ENCODE peak calls at places on chromosomes 1 and 21, in four cellular contexts. D is endothelial cell, F is GM23338, M is epithelial cell of esophagus. P is an unnamed sample.

GRCh38 chr21:16002872-16003466 is 273.2 kb downstream of the USP25 start:
- DNase-seq in D (no peak), F (peak), M (peak), P (no peak)

GRCh38 chr1:17866451-17867029 is 111.4 kb downstream of the ACTL8 start:
- DNase-seq in D (no peak), F (no peak), M (peak), P (no peak)

GRCh38 chr1:64965239-64966157 is 851 bp downstream of the JAK1 start:
- DNase-seq in D (peak), F (peak), M (peak), P (peak)

GRCh38 chr1:116033322-116033721 is 57.0 kb downstream of the SLC22A15 start:
- DNase-seq in D (no peak), F (no peak), M (peak), P (no peak)

GRCh38 chr1:63618001-63618400 is 24.8 kb downstream of the PGM1 start:
- DNase-seq in D (no peak), F (no peak), M (no peak), P (no peak)

GRCh38 chr1:175158133-175158532 is 34.4 kb downstream of the KIAA0040 start:
- DNase-seq in D (no peak), F (peak), M (peak), P (no peak)

GRCh38 chr1:59146056-59146455 is 150.8 kb upstream of the FGGY start:
- DNase-seq in D (no peak), F (no peak), M (no peak), P (no peak)

GRCh38 chr1:40318970-40319621 is 2.0 kb upstream of the COL9A2 start:
- DNase-seq in D (no peak), F (no peak), M (no peak), P (no peak)

GRCh38 chr1:27436204-27437159 is 44.1 kb downstream of the GPR3 start:
- DNase-seq in D (no peak), F (no peak), M (peak), P (no peak)

GRCh38 chr1:109776206-109776835 is 12.6 kb upstream of the EPS8L3 start:
- DNase-seq in D (no peak), F (no peak), M (no peak), P (no peak)

GRCh38 chr1:179754031-179754624 is 11.0 kb downstream of the FAM163A start:
- DNase-seq in D (no peak), F (no peak), M (peak), P (no peak)

GRCh38 chr1:38055965-38056364 is 9.4 kb upstream of the POU3F1 start:
- DNase-seq in D (no peak), F (no peak), M (no peak), P (no peak)

GRCh38 chr1:116722016-116722838 is 32.0 kb upstream of the CD2 start:
- DNase-seq in D (no peak), F (no peak), M (peak), P (no peak)

GRCh38 chr21:29056538-29057050 is 16.9 kb downstream of the CCT8 start:
- DNase-seq in D (no peak), F (no peak), M (no peak), P (no peak)

GRCh38 chr21:44360174-44360573 is 6.8 kb downstream of the TRPM2 start:
- DNase-seq in D (no peak), F (no peak), M (no peak), P (no peak)

GRCh38 chr1:17991996-17992395 is 115.6 kb upstream of the IGSF21 start:
- DNase-seq in D (no peak), F (no peak), M (no peak), P (no peak)

GRCh38 chr1:240914506-240914905 is 302.6 kb upstream of the GREM2 start:
- DNase-seq in D (no peak), F (no peak), M (no peak), P (no peak)

GRCh38 chr21:42316891-42317290 is 1.7 kb upstream of the TFF3 start:
- DNase-seq in D (no peak), F (no peak), M (no peak), P (no peak)

GRCh38 chr1:229440821-229441537 is 7.1 kb upstream of the ACTA1 start:
- DNase-seq in D (no peak), F (no peak), M (peak), P (no peak)

GRCh38 chr1:27135920-27136551 is 18.9 kb downstream of the SLC9A1 start:
- DNase-seq in D (no peak), F (peak), M (no peak), P (no peak)

GRCh38 chr1:180567664-180568063 is 8.9 kb downstream of the OVAAL start:
- DNase-seq in D (no peak), F (no peak), M (no peak), P (no peak)

GRCh38 chr1:37085393-37085792 is 51.1 kb upstream of the GRIK3 start:
- DNase-seq in D (peak), F (peak), M (no peak), P (no peak)

GRCh38 chr1:31736675-31737074 is 27.5 kb downstream of the ADGRB2 start:
- DNase-seq in D (no peak), F (no peak), M (peak), P (no peak)

GRCh38 chr21:24903954-24904635 is 703.2 kb downstream of the MRPL39 start:
- DNase-seq in D (no peak), F (no peak), M (no peak), P (no peak)

GRCh38 chr1:207565546-207566468 is 69.8 kb downstream of the CR1 start:
- DNase-seq in D (peak), F (peak), M (peak), P (no peak)

GRCh38 chr1:155026588-155026987 is 7.0 kb downstream of the DCST2 start:
- DNase-seq in D (no peak), F (no peak), M (peak), P (no peak)

GRCh38 chr1:2345297-2346075 is 45.9 kb downstream of the MORN1 start:
- DNase-seq in D (no peak), F (no peak), M (no peak), P (no peak)

GRCh38 chr1:16615253-16616252 is 2.2 kb upstream of the NBPF1 start:
- DNase-seq in D (peak), F (no peak), M (no peak), P (peak)

GRCh38 chr1:13813398-13814012 is 113.5 kb downstream of the PRDM2 start:
- DNase-seq in D (peak), F (peak), M (no peak), P (no peak)
- TF ChIP-seq CTCF in D (peak), F (peak), M (peak), P (no peak)

GRCh38 chr1:39255212-39255611 is 50.7 kb downstream of the MACF1 start:
- DNase-seq in D (no peak), F (no peak), M (no peak), P (no peak)

GRCh38 chr1:39258146-39258924 is 53.8 kb downstream of the MACF1 start:
- DNase-seq in D (peak), F (peak), M (peak), P (peak)

GRCh38 chr1:39261712-39262221 is 57.3 kb downstream of the MACF1 start:
- DNase-seq in D (no peak), F (no peak), M (peak), P (no peak)

GRCh38 chr1:39262802-39263201 is 58.3 kb downstream of the MACF1 start:
- DNase-seq in D (no peak), F (no peak), M (no peak), P (no peak)

GRCh38 chr1:39258925-39259244 is 54.4 kb downstream of the MACF1 start:
- DNase-seq in D (no peak), F (no peak), M (no peak), P (no peak)
- TF ChIP-seq CTCF in D (no peak), F (no peak), M (no peak), P (no peak)

GRCh38 chr1:226452981-226453380 is 45.1 kb upstream of the PARP1 start:
- DNase-seq in D (no peak), F (no peak), M (no peak), P (no peak)

GRCh38 chr1:226455843-226456242 is 48.0 kb upstream of the PARP1 start:
- DNase-seq in D (no peak), F (no peak), M (no peak), P (no peak)

GRCh38 chr1:226457307-226457712 is 49.4 kb upstream of the PARP1 start:
- DNase-seq in D (peak), F (peak), M (no peak), P (no peak)
- TF ChIP-seq CTCF in D (peak), F (peak), M (no peak), P (no peak)

DNA sequence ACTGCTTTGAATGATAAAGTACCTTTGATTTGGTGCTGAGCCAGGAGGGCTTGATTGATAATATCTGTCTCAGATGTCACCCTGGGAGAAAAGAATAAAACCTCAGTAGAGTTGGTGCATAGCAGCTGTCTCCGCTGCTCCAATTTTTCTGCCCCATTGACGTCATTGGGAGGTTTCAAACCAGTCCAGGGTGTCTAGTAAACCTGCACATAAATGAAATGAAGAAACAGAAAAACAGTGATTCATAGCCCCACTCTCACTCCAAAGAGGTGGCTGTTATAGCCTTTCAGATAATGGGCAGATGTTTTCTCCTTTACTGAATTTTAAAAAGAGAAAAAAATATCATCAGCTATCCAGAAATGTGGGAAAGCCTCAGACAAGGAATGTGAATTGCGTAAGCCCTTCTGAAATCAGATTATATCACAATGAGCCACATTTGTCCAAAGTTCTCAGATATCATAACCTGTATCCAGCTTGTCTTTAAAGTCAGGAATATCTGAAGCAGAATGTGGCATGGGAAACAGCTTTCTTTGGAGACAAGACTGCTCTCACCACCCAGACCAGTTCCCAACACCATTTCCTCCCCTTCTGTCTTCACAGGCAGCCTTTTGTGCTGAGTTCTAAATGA is 351.3 kb upstream of the SGIP1 start:
- DNase-seq in D (no peak), F (no peak), M (peak), P (no peak)
- TF ChIP-seq CTCF in D (no peak), F (no peak), M (no peak), P (no peak)

GRCh38 chr21:17554619-17555472 is 42.0 kb downstream of the CXADR start:
- DNase-seq in D (peak), F (peak), M (peak), P (no peak)
- TF ChIP-seq CTCF in D (peak), F (peak), M (peak), P (no peak)

P was measured in omental fat pad.